ENCODE peak calls at places on chromosome 1, in six cellular contexts. J is T-helper 17 cell; I is HS-27A; U is activated T-helper 1 cell treated with anti-CD3 and anti-CD28 coated beads, Interleukin-12 subunit alpha, Interleukin-12 subunit beta, Interleukin-2, Interleukin-4 antibody, amounts not matched to agents 30 ng/mL and 10 ng/mL and 1 ng/mL, durations not matched to agents 14 hours and 24 hours and 36 hours; D is esophagus squamous epithelium; N is mucosa of descending colon. F is an unnamed sample.

GRCh38 chr1:41357451-41358151 is 3.6 kb upstream of the FOXO6 start:
- DNase-seq in J (no peak), I (no peak), U (no peak), D (no peak), N (no peak), F (peak)

GRCh38 chr1:198622532-198623218 is 16.2 kb upstream of the PTPRC start:
- DNase-seq in J (no peak), I (no peak), U (no peak), D (no peak), N (no peak), F (no peak)

GRCh38 chr1:59560807-59561450 is 253.8 kb upstream of the HOOK1 start:
- DNase-seq in J (no peak), I (no peak), U (no peak), D (no peak), N (no peak), F (no peak)

GRCh38 chr1:85580046-85580411 is 532 bp upstream of the CCN1 start:
- DNase-seq in J (no peak), I (peak), U (no peak), D (no peak), N (no peak), F (no peak)

GRCh38 chr1:32881871-32882850 is 4.1 kb upstream of the HPCA start:
- DNase-seq in J (no peak), I (no peak), U (no peak), D (no peak), N (no peak), F (no peak)

GRCh38 chr1:30446100-30446499 is 277.3 kb downstream of the MATN1 start:
- DNase-seq in J (no peak), I (no peak), U (no peak), D (no peak), N (no peak), F (no peak)

GRCh38 chr1:31605908-31606427 is 11.5 kb upstream of the HCRTR1 start:
- DNase-seq in J (no peak), I (no peak), U (no peak), D (no peak), N (no peak), F (no peak)

GRCh38 chr1:234979316-234980223 is 149.1 kb downstream of the TOMM20 start:
- DNase-seq in J (no peak), I (no peak), U (no peak), D (no peak), N (no peak), F (no peak)

GRCh38 chr1:17538428-17539130 is 919 bp upstream of the ARHGEF10L start:
- DNase-seq in J (no peak), I (no peak), U (no peak), D (no peak), N (no peak), F (no peak)